ENCODE peak calls at places on chromosome 12, in six cellular contexts. B, Q, R, X, C and H are unnamed samples. For H3K36me3 and H3K27me3, the result is how much of the 10 kb centered on the place peaks cover.

GRCh38 chr12:25377475-25378179 is 126.9 kb upstream of the KRAS start:
- DNase-seq in R (no peak), Q (no peak), B (no peak), C (peak), X (no peak), H (no peak)

GRCh38 chr12:57211791-57212700 is 4.5 kb upstream of the NXPH4 start:
- DNase-seq in Q (no peak), B (no peak), R (no peak), C (no peak), X (no peak), H (no peak)

GRCh38 chr12:64744422-64745258 is 14.6 kb downstream of the GNS start:
- DNase-seq in X (no peak), R (no peak), B (no peak), Q (no peak), C (no peak), H (no peak)

GRCh38 chr12:24742378-24742777 is 206.5 kb downstream of the BCAT1 start:
- DNase-seq in B (no peak), R (no peak), C (no peak), X (no peak), Q (no peak), H (no peak)

GRCh38 chr12:48602192-48602989 is 32.5 kb upstream of the LALBA start:
- DNase-seq in R (no peak), X (no peak), B (no peak), Q (no peak), C (no peak), H (no peak)

GRCh38 chr12:3165311-3165931 is 88.2 kb downstream of the TSPAN9 start:
- DNase-seq in X (no peak), Q (no peak), R (no peak), C (no peak), B (no peak), H (no peak)

GRCh38 chr12:106248849-106249371 is 1.1 kb upstream of the CKAP4 start:
- DNase-seq in B (no peak), X (peak), R (no peak), C (no peak), Q (no peak), H (no peak)

GRCh38 chr12:80838708-80839107 is 99.0 kb downstream of the LIN7A start:
- DNase-seq in Q (no peak), C (no peak), R (no peak), B (no peak), X (no peak), H (no peak)

GRCh38 chr12:126139355-126139754 is 1074.1 kb downstream of the AACS start:
- DNase-seq in B (no peak), X (no peak), Q (no peak), R (no peak), C (no peak), H (no peak)

GRCh38 chr12:229441-230191 is 15.7 kb upstream of the SLC6A12 start:
- DNase-seq in C (no peak), R (no peak), Q (no peak), X (peak), B (no peak), H (no peak)

GRCh38 chr12:57829025-57829777 is 10.7 kb upstream of the AVIL start:
- DNase-seq in Q (no peak), C (no peak), B (no peak), R (no peak), X (no peak), H (no peak)

GRCh38 chr12:58177366-58177765 is 236.0 kb downstream of the ATP23 start:
- DNase-seq in R (no peak), Q (no peak), B (no peak), X (no peak), C (no peak), H (no peak)

GRCh38 chr12:98998697-98999299 is 353.7 kb downstream of the APAF1 start:
- DNase-seq in Q (no peak), B (peak), R (peak), X (peak), C (no peak), H (no peak)

GRCh38 chr12:44155349-44155748 is 319.5 kb downstream of the TMEM117 start:
- DNase-seq in C (no peak), Q (no peak), X (no peak), B (no peak), R (no peak), H (no peak)

GRCh38 chr12:4849024-4849594 is 60.6 kb upstream of the KCNA1 start:
- DNase-seq in B (no peak), R (no peak), Q (no peak), C (no peak), X (peak), H (no peak)

GRCh38 chr12:2876431-2877046 is 435 bp downstream of the FOXM1 start:
- DNase-seq in X (peak), Q (no peak), C (no peak), R (no peak), B (no peak), H (no peak)

GRCh38 chr12:46609281-46609623 is 216.5 kb downstream of the SLC38A4 start:
- DNase-seq in B (no peak), C (no peak), X (peak), Q (no peak), R (no peak), H (no peak)

GRCh38 chr12:34298176-34298970 is 276.1 kb downstream of the ALG10 start:
- DNase-seq in C (no peak), B (no peak), Q (no peak), R (no peak), X (no peak), H (peak)

GRCh38 chr12:52942914-52943207 is 6.1 kb upstream of the KRT18 start:
- DNase-seq in B (no peak), C (no peak), R (no peak), Q (no peak), X (no peak), H (no peak)

GRCh38 chr12:95790025-95790911 is at the start of gene NTN4:
- DNase-seq in X (peak), Q (peak), B (no peak), C (peak), R (peak), H (peak)

GRCh38 chr12:128068211-128068610 is 198.8 kb upstream of the TMEM132C start:
- DNase-seq in R (no peak), B (no peak), X (no peak), C (no peak), Q (no peak), H (no peak)

GRCh38 chr12:107684029-107684790 is 1.4 kb upstream of the PWP1 start:
- DNase-seq in X (peak), B (no peak), Q (no peak), R (no peak), C (peak), H (no peak)

GRCh38 chr12:106246891-106247730 is 709 bp downstream of the CKAP4 start:
- DNase-seq in R (peak), B (no peak), Q (peak), X (peak), C (peak), H (peak)

GRCh38 chr12:72282721-72283120 is 10.6 kb downstream of the TRHDE start:
- DNase-seq in Q (no peak), B (no peak), X (peak), C (no peak), R (no peak), H (no peak)

GRCh38 chr12:86697916-86698315 is 441.7 kb upstream of the MGAT4C start:
- DNase-seq in C (no peak), Q (no peak), X (no peak), B (no peak), R (no peak), H (no peak)

GRCh38 chr12:124007810-124008570 is 35.0 kb downstream of the ZNF664 start:
- DNase-seq in R (no peak), C (no peak), X (peak), B (no peak), Q (no peak), H (no peak)

GRCh38 chr12:110253176-110253575 is 27.9 kb upstream of the ATP2A2 start:
- DNase-seq in B (no peak), R (no peak), Q (peak), X (no peak), C (no peak), H (peak)

GRCh38 chr12:68631177-68631576 is 20.5 kb downstream of the RAP1B start:
- DNase-seq in R (no peak), X (no peak), C (no peak), B (no peak), Q (no peak), H (no peak)

GRCh38 chr12:128798543-128799341 is 25.0 kb downstream of the SLC15A4 start:
- DNase-seq in B (no peak), X (no peak), R (no peak), C (no peak), Q (no peak), H (no peak)

GRCh38 chr12:52636189-52636588 is 15.8 kb downstream of the KRT2 start:
- DNase-seq in R (no peak), C (no peak), Q (no peak), B (no peak), X (no peak), H (no peak)

GRCh38 chr12:5094550-5094949 is 50.9 kb downstream of the KCNA5 start:
- DNase-seq in Q (no peak), R (no peak), B (no peak), X (no peak), C (no peak), H (no peak)

GRCh38 chr12:25590021-25590721 is 37.1 kb upstream of the LMNTD1 start:
- DNase-seq in C (no peak), Q (no peak), B (no peak), R (no peak), X (no peak), H (no peak)

GRCh38 chr12:106284294-106285105 is 18.0 kb upstream of the TCP11L2 start:
- DNase-seq in X (no peak), R (no peak), Q (no peak), B (no peak), C (peak), H (no peak)

GRCh38 chr12:65259501-65259900 is 19.0 kb upstream of the MSRB3 start:
- DNase-seq in C (no peak), R (no peak), Q (no peak), X (no peak), B (no peak), H (no peak)

GRCh38 chr12:102484017-102484731 is 3.8 kb upstream of the IGF1 start:
- DNase-seq in B (peak), Q (peak), X (peak), R (peak), C (peak), H (peak)

DNA sequence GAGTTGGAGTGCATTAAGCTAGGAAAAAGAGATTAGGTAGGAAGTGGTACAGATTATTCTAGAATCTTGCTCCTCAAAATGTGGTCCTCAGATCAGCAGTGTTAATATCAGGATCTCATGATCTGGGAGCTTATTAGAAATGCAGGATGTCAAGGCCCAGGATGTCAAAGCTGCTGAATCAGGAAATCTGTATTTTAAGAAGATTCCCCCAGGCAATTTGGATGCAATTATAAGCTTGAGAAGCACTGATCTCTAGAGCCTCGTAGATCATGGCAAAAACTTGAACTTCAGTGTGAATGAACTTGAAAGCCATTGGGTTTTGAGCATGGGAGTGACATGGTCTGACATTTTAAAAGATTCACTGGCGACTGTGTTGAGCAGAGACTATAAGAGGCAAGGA is 6.6 kb downstream of the NCAPD2 start:
- DNase-seq in X (no peak), Q (no peak), R (no peak), C (no peak), B (no peak), H (no peak)
- H3K36me3 ChIP-seq in X (half or more), Q (half or more), R (under half), C (half or more), B (half or more), H (half or more)

GRCh38 chr12:130685250-130685649 is 30.8 kb downstream of the RIMBP2 start:
- DNase-seq in Q (no peak), B (no peak), R (no peak), C (no peak), X (peak), H (no peak)

GRCh38 chr12:130685850-130686249 is 30.2 kb downstream of the RIMBP2 start:
- DNase-seq in X (peak), C (no peak), B (no peak), Q (no peak), R (no peak), H (no peak)

GRCh38 chr12:130686511-130686981 is 29.6 kb downstream of the RIMBP2 start:
- DNase-seq in B (no peak), X (no peak), C (no peak), Q (no peak), R (no peak), H (no peak)

GRCh38 chr12:130683080-130683479 is 33.0 kb downstream of the RIMBP2 start:
- DNase-seq in X (no peak), C (no peak), R (no peak), B (no peak), Q (no peak), H (no peak)

DNA sequence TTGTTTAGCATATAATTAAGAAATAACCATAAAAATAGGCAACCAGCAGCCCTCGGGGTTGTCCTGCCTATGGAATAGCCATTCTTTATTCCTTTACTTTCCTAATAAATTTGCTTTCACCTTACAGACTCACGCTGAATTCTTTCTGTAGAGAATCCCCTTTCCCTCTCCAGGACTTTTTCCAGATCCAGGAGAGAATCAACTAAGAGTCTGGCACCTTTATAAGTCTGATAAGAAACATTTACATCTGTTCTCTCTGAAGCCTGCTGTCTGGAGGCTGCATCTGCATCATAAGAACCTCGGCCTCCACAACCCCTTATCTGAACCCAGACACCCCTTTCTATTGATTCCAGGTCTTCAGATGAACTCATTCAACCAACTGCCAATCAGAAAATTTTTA is 32.3 kb downstream of the RIMBP2 start:
- DNase-seq in C (no peak), B (no peak), Q (no peak), R (no peak), X (no peak), H (no peak)
- H3K27me3 ChIP-seq in C (under half), B (under half), Q (under half), R (under half), X (under half), H (under half)

GRCh38 chr12:31965090-31965489 is 5.9 kb downstream of the RESF1 start:
- DNase-seq in Q (no peak), C (peak), B (no peak), X (no peak), R (no peak), H (no peak)
- H3K36me3 ChIP-seq in Q (half or more), C (under half), B (under half), X (under half), R (under half), H (under half)

DNA sequence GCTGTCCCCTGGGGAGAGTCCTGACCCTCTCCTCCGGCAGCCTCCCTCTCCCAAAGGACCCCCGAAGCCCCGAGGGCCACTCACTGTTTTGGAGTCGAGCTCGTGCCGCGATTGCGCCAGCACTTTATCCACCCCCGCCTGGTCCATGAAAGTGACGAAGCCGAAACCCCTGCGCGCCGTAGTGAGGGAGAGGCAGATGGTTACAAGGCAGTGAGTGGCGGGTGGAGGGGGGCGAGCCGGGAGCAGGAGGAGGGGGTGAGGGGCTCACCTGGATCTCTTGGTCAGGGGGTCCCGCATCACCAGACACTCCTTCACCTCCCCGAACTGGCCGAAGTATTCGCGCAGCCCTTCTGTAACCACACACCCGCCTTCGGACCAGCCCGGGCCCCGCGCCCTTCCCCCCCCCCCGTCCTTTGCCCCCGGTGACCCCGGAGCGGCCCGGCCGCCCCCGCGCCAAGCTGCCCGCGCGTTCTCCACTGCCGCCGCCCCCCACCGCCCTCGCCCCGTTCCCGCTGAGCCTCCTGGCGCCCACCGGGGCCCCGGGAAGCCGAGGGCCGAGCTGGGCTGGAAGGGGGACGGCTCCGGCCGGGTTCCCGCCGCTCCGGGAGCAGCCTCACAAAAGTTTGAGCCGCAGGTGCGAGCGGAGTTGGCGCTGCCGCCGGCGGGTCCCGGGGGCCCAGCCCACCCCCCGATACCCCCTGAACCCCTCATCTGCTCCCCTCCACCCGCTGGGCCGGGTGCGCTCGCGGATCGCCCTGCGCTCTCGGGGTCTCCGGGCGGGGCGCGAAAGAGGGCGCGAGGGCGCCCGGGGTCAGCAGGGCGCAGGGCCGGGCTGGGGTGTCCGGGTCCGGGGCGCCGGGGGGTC is 808 bp downstream of the MSI1 start:
- DNase-seq in R (no peak), X (peak), Q (no peak), C (no peak), B (no peak), H (peak)
- H3K27me3 ChIP-seq in R (under half), X (half or more), Q (under half), C (under half), B (under half), H (under half)

GRCh38 chr12:26995706-26996105 is 18.5 kb downstream of the TM7SF3 start:
- DNase-seq in Q (no peak), B (no peak), R (no peak), X (no peak), C (no peak), H (no peak)

GRCh38 chr12:26988703-26989102 is 25.5 kb downstream of the TM7SF3 start:
- DNase-seq in B (no peak), X (no peak), R (no peak), Q (no peak), C (no peak), H (no peak)

GRCh38 chr12:26989873-26990272 is 24.3 kb downstream of the TM7SF3 start:
- DNase-seq in C (no peak), B (no peak), Q (no peak), X (no peak), R (no peak), H (no peak)

GRCh38 chr12:26994109-26994508 is 20.1 kb downstream of the TM7SF3 start:
- DNase-seq in C (no peak), Q (no peak), R (no peak), X (no peak), B (no peak), H (no peak)

DNA sequence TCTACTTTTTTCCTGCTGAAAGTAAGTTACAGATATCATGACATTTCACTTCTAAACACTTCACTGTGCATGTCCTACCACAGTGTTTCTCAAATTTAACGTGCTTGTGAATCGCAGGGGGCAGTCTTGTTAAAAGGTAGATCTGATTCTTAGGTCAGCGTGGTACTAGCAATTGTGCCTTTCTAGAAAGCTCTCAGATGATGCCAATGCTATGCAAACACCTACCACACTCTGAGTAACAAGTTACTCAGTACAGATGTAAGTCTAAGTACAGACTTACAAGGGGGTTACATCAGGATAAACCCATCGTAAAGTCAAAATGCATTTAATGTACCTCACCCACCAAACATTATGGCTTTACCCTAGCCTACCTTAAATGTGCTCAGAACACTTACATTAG is 22.4 kb downstream of the TM7SF3 start:
- DNase-seq in B (no peak), Q (no peak), C (no peak), R (no peak), X (no peak), H (no peak)
- H3K36me3 ChIP-seq in B (under half), Q (half or more), C (under half), R (under half), X (under half), H (under half)

DNA sequence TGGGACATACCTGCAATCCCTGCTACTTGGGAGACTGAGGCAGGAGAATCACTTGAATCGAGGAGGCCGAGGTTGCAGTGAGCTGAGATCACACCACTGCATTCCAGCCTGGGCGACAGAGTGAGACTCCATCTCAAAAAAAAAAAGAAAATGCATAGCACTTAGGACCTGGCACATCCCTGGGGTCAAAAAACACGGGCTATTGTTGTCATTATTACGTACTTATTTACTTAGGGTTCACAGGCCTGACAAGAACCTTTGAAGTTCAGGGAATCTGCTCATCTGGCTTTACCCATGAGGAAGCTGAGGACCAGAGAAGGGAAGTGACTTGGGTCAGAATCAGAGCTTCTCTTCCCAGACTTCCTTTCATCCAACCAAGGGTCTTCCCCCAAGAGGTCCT is 35.2 kb downstream of the SMUG1 start:
- DNase-seq in Q (no peak), B (no peak), R (no peak), C (no peak), X (no peak), H (no peak)
- H3K27me3 ChIP-seq in Q (under half), B (under half), R (half or more), C (under half), X (under half), H (under half)